ENCODE peak calls at places on chromosome 21, in seven cellular contexts. One of them, this sample, is unnamed.

GRCh38 chr21:37079211-37079824 is 6.3 kb downstream of the TTC3 start:
- DNase-seq in cardiac muscle cell: no peak
- DNase-seq in fibroblast of lung: no peak
- DNase-seq in lower lobe of right lung: no peak
- DNase-seq in SK-N-MC: no peak
- DNase-seq in adrenal gland: no peak
- DNase-seq in PC-9: no peak
- DNase-seq in this sample: no peak

GRCh38 chr21:21463456-21463855 is 465.2 kb downstream of the NCAM2 start:
- DNase-seq in cardiac muscle cell: peak; percentile 14
- DNase-seq in fibroblast of lung: no peak
- DNase-seq in lower lobe of right lung: no peak
- DNase-seq in SK-N-MC: no peak
- DNase-seq in adrenal gland: no peak
- DNase-seq in PC-9: no peak
- DNase-seq in this sample: no peak

GRCh38 chr21:33561373-33561772 is 18.5 kb downstream of the SON start:
- DNase-seq in cardiac muscle cell: peak; percentile 34
- DNase-seq in fibroblast of lung: peak; percentile 63
- DNase-seq in lower lobe of right lung: no peak
- DNase-seq in SK-N-MC: no peak
- DNase-seq in adrenal gland: no peak
- DNase-seq in PC-9: no peak
- DNase-seq in this sample: no peak

GRCh38 chr21:23977971-23978370 is 1629.3 kb downstream of the MRPL39 start:
- DNase-seq in cardiac muscle cell: no peak
- DNase-seq in fibroblast of lung: peak; percentile 41
- DNase-seq in lower lobe of right lung: no peak
- DNase-seq in SK-N-MC: peak; percentile 55
- DNase-seq in adrenal gland: no peak
- DNase-seq in PC-9: no peak
- DNase-seq in this sample: no peak

GRCh38 chr21:36397606-36398005 is 12.4 kb downstream of the CHAF1B start:
- DNase-seq in cardiac muscle cell: no peak
- DNase-seq in fibroblast of lung: no peak
- DNase-seq in lower lobe of right lung: no peak
- DNase-seq in SK-N-MC: no peak
- DNase-seq in adrenal gland: no peak
- DNase-seq in PC-9: no peak
- DNase-seq in this sample: no peak

GRCh38 chr21:39096754-39097153 is 86.5 kb downstream of the PSMG1 start:
- DNase-seq in cardiac muscle cell: no peak
- DNase-seq in fibroblast of lung: no peak
- DNase-seq in lower lobe of right lung: no peak
- DNase-seq in SK-N-MC: no peak
- DNase-seq in adrenal gland: no peak
- DNase-seq in PC-9: no peak
- DNase-seq in this sample: no peak

GRCh38 chr21:39083377-39084008 is 99.8 kb downstream of the PSMG1 start:
- DNase-seq in cardiac muscle cell: peak; percentile 52
- DNase-seq in fibroblast of lung: no peak
- DNase-seq in lower lobe of right lung: peak; percentile 72
- DNase-seq in SK-N-MC: no peak
- DNase-seq in adrenal gland: no peak
- DNase-seq in PC-9: no peak
- DNase-seq in this sample: peak; percentile 55

GRCh38 chr21:15874610-15875009 is 144.8 kb downstream of the USP25 start:
- DNase-seq in cardiac muscle cell: no peak
- DNase-seq in fibroblast of lung: peak; percentile 8
- DNase-seq in lower lobe of right lung: no peak
- DNase-seq in SK-N-MC: no peak
- DNase-seq in adrenal gland: no peak
- DNase-seq in PC-9: peak; percentile 42
- DNase-seq in this sample: no peak

GRCh38 chr21:28439852-28440251 is 552.8 kb downstream of the LTN1 start:
- DNase-seq in cardiac muscle cell: no peak
- DNase-seq in fibroblast of lung: no peak
- DNase-seq in lower lobe of right lung: no peak
- DNase-seq in SK-N-MC: no peak
- DNase-seq in adrenal gland: no peak
- DNase-seq in PC-9: no peak
- DNase-seq in this sample: no peak

GRCh38 chr21:21003701-21004100 is 5.5 kb downstream of the NCAM2 start:
- DNase-seq in cardiac muscle cell: peak; percentile 57
- DNase-seq in fibroblast of lung: peak; percentile 23
- DNase-seq in lower lobe of right lung: no peak
- DNase-seq in SK-N-MC: no peak
- DNase-seq in adrenal gland: no peak
- DNase-seq in PC-9: no peak
- DNase-seq in this sample: no peak

GRCh38 chr21:22421416-22422190 is 1423.4 kb downstream of the NCAM2 start:
- DNase-seq in cardiac muscle cell: no peak
- DNase-seq in fibroblast of lung: no peak
- DNase-seq in lower lobe of right lung: no peak
- DNase-seq in SK-N-MC: no peak
- DNase-seq in adrenal gland: no peak
- DNase-seq in PC-9: no peak
- DNase-seq in this sample: no peak

GRCh38 chr21:38507374-38507942 is 9.2 kb upstream of the ERG start:
- DNase-seq in cardiac muscle cell: no peak
- DNase-seq in fibroblast of lung: no peak
- DNase-seq in lower lobe of right lung: no peak
- DNase-seq in SK-N-MC: no peak
- DNase-seq in adrenal gland: no peak
- DNase-seq in PC-9: no peak
- DNase-seq in this sample: no peak

GRCh38 chr21:28899744-28900143 is 92.9 kb downstream of the LTN1 start:
- DNase-seq in cardiac muscle cell: peak; percentile 70
- DNase-seq in fibroblast of lung: peak; percentile 12
- DNase-seq in lower lobe of right lung: no peak
- DNase-seq in SK-N-MC: no peak
- DNase-seq in adrenal gland: no peak
- DNase-seq in PC-9: no peak
- DNase-seq in this sample: no peak

GRCh38 chr21:33695785-33696184 is 53.5 kb downstream of the ITSN1 start:
- DNase-seq in cardiac muscle cell: no peak
- DNase-seq in fibroblast of lung: no peak
- DNase-seq in lower lobe of right lung: no peak
- DNase-seq in SK-N-MC: no peak
- DNase-seq in adrenal gland: no peak
- DNase-seq in PC-9: no peak
- DNase-seq in this sample: no peak

DNA sequence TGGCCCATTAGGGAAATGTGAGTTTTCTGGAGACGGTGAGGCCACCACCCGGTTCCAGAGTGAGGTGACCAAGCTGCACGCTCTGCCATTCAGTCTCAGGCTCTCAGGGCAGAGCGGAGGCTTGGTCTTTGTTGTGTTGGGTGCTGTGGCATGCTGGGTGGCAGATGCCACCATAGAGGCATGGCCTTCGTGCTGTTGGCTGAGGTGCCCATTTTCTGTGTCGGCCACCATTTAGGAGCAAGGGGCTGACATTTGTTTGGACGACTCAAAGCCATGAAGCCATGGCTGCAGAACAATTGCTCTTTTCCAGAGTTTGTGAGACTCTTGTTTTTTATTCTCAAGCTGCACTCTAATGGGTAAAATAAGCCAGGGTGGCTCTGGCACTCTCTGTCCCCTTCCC is 36.8 kb upstream of the PWP2 start:
- DNase-seq in cardiac muscle cell: no peak
- DNase-seq in fibroblast of lung: no peak
- DNase-seq in lower lobe of right lung: no peak
- DNase-seq in SK-N-MC: no peak
- DNase-seq in adrenal gland: no peak
- DNase-seq in PC-9: no peak
- DNase-seq in this sample: no peak
- H3K36me3 ChIP-seq in cardiac muscle cell: peaks cover 9% of the 10 kb centered on the region
- H3K36me3 ChIP-seq in fibroblast of lung: peaks cover 4% of the 10 kb centered on the region
- H3K36me3 ChIP-seq in lower lobe of right lung: peaks cover 86% of the 10 kb centered on the region
- H3K36me3 ChIP-seq in SK-N-MC: peaks cover 13% of the 10 kb centered on the region
- H3K36me3 ChIP-seq in adrenal gland: no peaks in the 10 kb centered on the region
- H3K36me3 ChIP-seq in PC-9: no peaks in the 10 kb centered on the region
- H3K36me3 ChIP-seq in this sample: no peaks in the 10 kb centered on the region

GRCh38 chr21:42848932-42849758 is 30.2 kb downstream of the WDR4 start:
- DNase-seq in cardiac muscle cell: no peak
- DNase-seq in fibroblast of lung: no peak
- DNase-seq in lower lobe of right lung: peak; percentile 39
- DNase-seq in SK-N-MC: no peak
- DNase-seq in adrenal gland: no peak
- DNase-seq in PC-9: no peak
- DNase-seq in this sample: no peak

GRCh38 chr21:42847051-42847707 is 32.2 kb downstream of the WDR4 start:
- DNase-seq in cardiac muscle cell: no peak
- DNase-seq in fibroblast of lung: no peak
- DNase-seq in lower lobe of right lung: peak; percentile 31
- DNase-seq in SK-N-MC: no peak
- DNase-seq in adrenal gland: peak; percentile 7
- DNase-seq in PC-9: no peak
- DNase-seq in this sample: no peak

GRCh38 chr21:42849759-42850412 is 29.5 kb downstream of the WDR4 start:
- DNase-seq in cardiac muscle cell: no peak
- DNase-seq in fibroblast of lung: no peak
- DNase-seq in lower lobe of right lung: no peak
- DNase-seq in SK-N-MC: no peak
- DNase-seq in adrenal gland: no peak
- DNase-seq in PC-9: no peak
- DNase-seq in this sample: no peak

GRCh38 chr21:42846221-42846620 is 33.1 kb downstream of the WDR4 start:
- DNase-seq in cardiac muscle cell: no peak
- DNase-seq in fibroblast of lung: no peak
- DNase-seq in lower lobe of right lung: peak; percentile 19
- DNase-seq in SK-N-MC: no peak
- DNase-seq in adrenal gland: no peak
- DNase-seq in PC-9: no peak
- DNase-seq in this sample: no peak

GRCh38 chr21:42847726-42848125 is 31.6 kb downstream of the WDR4 start:
- DNase-seq in cardiac muscle cell: no peak
- DNase-seq in fibroblast of lung: no peak
- DNase-seq in lower lobe of right lung: peak; percentile 30
- DNase-seq in SK-N-MC: no peak
- DNase-seq in adrenal gland: peak; percentile 1
- DNase-seq in PC-9: no peak
- DNase-seq in this sample: no peak
- H3K36me3 ChIP-seq in cardiac muscle cell: peaks cover 14% of the 10 kb centered on the region
- H3K36me3 ChIP-seq in fibroblast of lung: peaks cover 24% of the 10 kb centered on the region
- H3K36me3 ChIP-seq in lower lobe of right lung: peaks cover 91% of the 10 kb centered on the region
- H3K36me3 ChIP-seq in SK-N-MC: peaks cover 77% of the 10 kb centered on the region
- H3K36me3 ChIP-seq in adrenal gland: no peaks in the 10 kb centered on the region
- H3K36me3 ChIP-seq in PC-9: no peaks in the 10 kb centered on the region
- H3K36me3 ChIP-seq in this sample: no peaks in the 10 kb centered on the region

GRCh38 chr21:31698461-31698860 is 33.5 kb downstream of the SCAF4 start:
- DNase-seq in cardiac muscle cell: no peak
- DNase-seq in fibroblast of lung: no peak
- DNase-seq in lower lobe of right lung: no peak
- DNase-seq in SK-N-MC: no peak
- DNase-seq in adrenal gland: no peak
- DNase-seq in PC-9: no peak
- DNase-seq in this sample: no peak

GRCh38 chr21:31696424-31696823 is 35.5 kb downstream of the SCAF4 start:
- DNase-seq in cardiac muscle cell: no peak
- DNase-seq in fibroblast of lung: no peak
- DNase-seq in lower lobe of right lung: no peak
- DNase-seq in SK-N-MC: no peak
- DNase-seq in adrenal gland: no peak
- DNase-seq in PC-9: no peak
- DNase-seq in this sample: no peak

GRCh38 chr21:31688603-31689368 is 29.3 kb downstream of the SOD1 start:
- DNase-seq in cardiac muscle cell: no peak
- DNase-seq in fibroblast of lung: peak; percentile 4
- DNase-seq in lower lobe of right lung: no peak
- DNase-seq in SK-N-MC: no peak
- DNase-seq in adrenal gland: no peak
- DNase-seq in PC-9: no peak
- DNase-seq in this sample: no peak

DNA sequence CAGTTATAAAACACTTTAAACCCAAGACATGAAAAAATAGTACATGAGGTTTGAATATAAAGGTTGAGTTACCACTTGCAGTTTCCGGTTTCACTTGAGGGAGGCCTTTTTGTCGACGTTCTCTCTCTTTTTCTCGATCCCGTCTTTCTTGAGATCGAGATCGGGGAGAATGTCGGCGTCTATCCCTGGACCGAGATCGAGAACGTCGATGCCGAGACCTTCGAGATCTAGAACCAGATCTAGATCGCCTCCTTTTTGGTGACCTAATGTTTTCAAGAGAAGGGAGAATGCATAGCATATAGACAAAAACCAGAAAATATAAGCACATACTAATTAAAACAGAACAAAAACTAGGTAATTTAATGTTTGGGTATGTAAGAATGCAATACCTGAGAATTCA is 33.7 kb downstream of the SOD1 start:
- DNase-seq in cardiac muscle cell: no peak
- DNase-seq in fibroblast of lung: no peak
- DNase-seq in lower lobe of right lung: no peak
- DNase-seq in SK-N-MC: no peak
- DNase-seq in adrenal gland: no peak
- DNase-seq in PC-9: no peak
- DNase-seq in this sample: no peak
- H3K36me3 ChIP-seq in cardiac muscle cell: peaks cover 75% of the 10 kb centered on the region
- H3K36me3 ChIP-seq in fibroblast of lung: peaks cover 4% of the 10 kb centered on the region
- H3K36me3 ChIP-seq in lower lobe of right lung: peaks cover 97% of the 10 kb centered on the region
- H3K36me3 ChIP-seq in SK-N-MC: peaks cover 92% of the 10 kb centered on the region
- H3K36me3 ChIP-seq in adrenal gland: no peaks in the 10 kb centered on the region
- H3K36me3 ChIP-seq in PC-9: peaks cover 24% of the 10 kb centered on the region
- H3K36me3 ChIP-seq in this sample: no peaks in the 10 kb centered on the region

GRCh38 chr21:34702341-34702807 is 33.6 kb downstream of the CLIC6 start:
- DNase-seq in cardiac muscle cell: peak; percentile 86
- DNase-seq in fibroblast of lung: peak; percentile 83
- DNase-seq in lower lobe of right lung: no peak
- DNase-seq in SK-N-MC: no peak
- DNase-seq in adrenal gland: no peak
- DNase-seq in PC-9: no peak
- DNase-seq in this sample: no peak

GRCh38 chr21:34705032-34705431 is 36.2 kb downstream of the CLIC6 start:
- DNase-seq in cardiac muscle cell: no peak
- DNase-seq in fibroblast of lung: no peak
- DNase-seq in lower lobe of right lung: no peak
- DNase-seq in SK-N-MC: no peak
- DNase-seq in adrenal gland: no peak
- DNase-seq in PC-9: no peak
- DNase-seq in this sample: peak; percentile 33

GRCh38 chr21:34706337-34706736 is 37.5 kb downstream of the CLIC6 start:
- DNase-seq in cardiac muscle cell: no peak
- DNase-seq in fibroblast of lung: no peak
- DNase-seq in lower lobe of right lung: no peak
- DNase-seq in SK-N-MC: no peak
- DNase-seq in adrenal gland: no peak
- DNase-seq in PC-9: no peak
- DNase-seq in this sample: no peak

GRCh38 chr21:34703566-34703965 is 34.8 kb downstream of the CLIC6 start:
- DNase-seq in cardiac muscle cell: no peak
- DNase-seq in fibroblast of lung: no peak
- DNase-seq in lower lobe of right lung: no peak
- DNase-seq in SK-N-MC: no peak
- DNase-seq in adrenal gland: no peak
- DNase-seq in PC-9: no peak
- DNase-seq in this sample: no peak

DNA sequence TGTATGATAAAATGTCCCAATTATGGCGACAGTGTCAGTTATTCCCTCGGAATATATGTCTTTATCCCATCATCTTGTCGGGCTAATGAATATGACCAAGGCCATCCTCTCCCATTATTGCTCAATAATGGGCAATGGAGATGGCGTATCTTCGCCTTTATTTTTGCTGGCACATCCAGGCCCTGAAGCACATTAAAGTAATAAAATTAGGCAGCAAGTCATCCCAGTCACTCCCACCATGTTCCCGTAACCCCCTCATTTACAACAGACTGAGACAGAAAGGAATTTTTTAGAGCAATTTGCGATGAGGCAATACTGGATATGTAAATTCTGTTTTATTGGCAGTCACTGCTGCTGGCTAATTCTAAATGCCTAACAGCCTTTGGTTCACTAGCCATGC is 35.3 kb downstream of the CLIC6 start:
- DNase-seq in cardiac muscle cell: peak; percentile 52
- DNase-seq in fibroblast of lung: peak; percentile 59
- DNase-seq in lower lobe of right lung: no peak
- DNase-seq in SK-N-MC: peak; percentile 76
- DNase-seq in adrenal gland: no peak
- DNase-seq in PC-9: no peak
- DNase-seq in this sample: no peak
- H3K36me3 ChIP-seq in cardiac muscle cell: no peaks in the 10 kb centered on the region
- H3K36me3 ChIP-seq in fibroblast of lung: no peaks in the 10 kb centered on the region
- H3K36me3 ChIP-seq in lower lobe of right lung: peaks cover 6% of the 10 kb centered on the region
- H3K36me3 ChIP-seq in SK-N-MC: no peaks in the 10 kb centered on the region
- H3K36me3 ChIP-seq in adrenal gland: no peaks in the 10 kb centered on the region
- H3K36me3 ChIP-seq in PC-9: no peaks in the 10 kb centered on the region
- H3K36me3 ChIP-seq in this sample: no peaks in the 10 kb centered on the region